ENCODE peak calls at places on chromosomes 7 and 10, in seven cellular contexts. I is dermis blood vessel endothelial cell; G is Peyer's patch; M is HTR-8/SVneo; N is dorsolateral prefrontal cortex; H is COR-L47; R is activated T-cell treated with anti-CD3 and anti-CD28 coated beads, Interleukin-2, amount 50 U/mL, for 48 hours. A is an unnamed sample.

GRCh38 chr7:16299853-16300252 is 121.5 kb downstream of the CRPPA start:
- DNase-seq in I (no peak), G (no peak), M (no peak), N (no peak), H (no peak), R (no peak), A (no peak)

GRCh38 chr7:70595741-70596574 is 536.0 kb upstream of the GALNT17 start:
- DNase-seq in I (no peak), G (no peak), M (no peak), N (peak; percentile 47), H (no peak), R (peak; percentile 31), A (peak; percentile 22)

GRCh38 chr10:51860257-51860656 is 160.9 kb upstream of the CSTF2T start:
- DNase-seq in I (no peak), G (no peak), M (no peak), N (no peak), H (no peak), R (no peak), A (no peak)

GRCh38 chr10:99523251-99523773 is 9.4 kb upstream of the NKX2-3 start:
- DNase-seq in I (no peak), G (no peak), M (no peak), N (no peak), H (no peak), R (no peak), A (no peak)

GRCh38 chr10:28082316-28082715 is 83.4 kb upstream of the ODAD2 start:
- DNase-seq in I (no peak), G (no peak), M (no peak), N (no peak), H (no peak), R (no peak), A (no peak)

GRCh38 chr7:143385891-143386781 is 5.0 kb downstream of the ZYX start:
- DNase-seq in I (peak; percentile 59), G (peak; percentile 65), M (no peak), N (no peak), H (no peak), R (peak; percentile 31), A (peak; percentile 55)

GRCh38 chr7:103962070-103962469 is 27.4 kb downstream of the RELN start:
- DNase-seq in I (no peak), G (no peak), M (no peak), N (no peak), H (no peak), R (no peak), A (no peak)

GRCh38 chr10:96439655-96440217 is 74.0 kb downstream of the TLL2 start:
- DNase-seq in I (no peak), G (no peak), M (no peak), N (no peak), H (no peak), R (no peak), A (no peak)

GRCh38 chr7:138338361-138338760 is 121.7 kb upstream of the TRIM24 start:
- DNase-seq in I (peak; percentile 89), G (no peak), M (no peak), N (no peak), H (peak; percentile 97), R (no peak), A (no peak)

GRCh38 chr7:70460066-70460465 is 671.9 kb upstream of the GALNT17 start:
- DNase-seq in I (no peak), G (no peak), M (no peak), N (no peak), H (no peak), R (no peak), A (no peak)

GRCh38 chr10:94349327-94349726 is 13.4 kb downstream of the NOC3L start:
- DNase-seq in I (no peak), G (no peak), M (peak; percentile 9), N (no peak), H (no peak), R (no peak), A (no peak)

GRCh38 chr7:77328669-77329068 is 87.5 kb downstream of the GSAP start:
- DNase-seq in I (peak; percentile 46), G (no peak), M (no peak), N (no peak), H (no peak), R (no peak), A (no peak)

GRCh38 chr10:110376021-110376773 is 71.5 kb upstream of the SMNDC1 start:
- DNase-seq in I (peak; percentile 52), G (no peak), M (no peak), N (no peak), H (no peak), R (no peak), A (no peak)

GRCh38 chr7:146652176-146652575 is 535.6 kb downstream of the CNTNAP2 start:
- DNase-seq in I (no peak), G (no peak), M (no peak), N (no peak), H (no peak), R (no peak), A (no peak)

GRCh38 chr10:124279882-124280281 is 138.8 kb downstream of the OAT start:
- DNase-seq in I (no peak), G (no peak), M (no peak), N (peak; percentile 11), H (no peak), R (no peak), A (no peak)

GRCh38 chr7:134174797-134175261 is 47.7 kb downstream of the LRGUK start:
- DNase-seq in I (peak; percentile 83), G (no peak), M (peak; percentile 24), N (no peak), H (no peak), R (no peak), A (peak; percentile 25)

GRCh38 chr10:16950686-16951681 is 133.8 kb upstream of the RSU1 start:
- DNase-seq in I (peak; percentile 85), G (no peak), M (peak; percentile 21), N (no peak), H (no peak), R (no peak), A (no peak)

GRCh38 chr10:75452997-75453396 is 21.6 kb downstream of the LRMDA start:
- DNase-seq in I (no peak), G (no peak), M (no peak), N (no peak), H (no peak), R (no peak), A (no peak)

GRCh38 chr7:117960351-117960750 is 87.1 kb upstream of the CTTNBP2 start:
- DNase-seq in I (no peak), G (no peak), M (no peak), N (no peak), H (no peak), R (no peak), A (no peak)

GRCh38 chr7:40802497-40802896 is 667.7 kb downstream of the SUGCT start:
- DNase-seq in I (no peak), G (no peak), M (no peak), N (no peak), H (no peak), R (no peak), A (no peak)

GRCh38 chr10:88158506-88159123 is 295.2 kb downstream of the PTEN start:
- DNase-seq in I (no peak), G (no peak), M (no peak), N (no peak), H (no peak), R (no peak), A (no peak)

GRCh38 chr10:85604136-85604725 is 762.4 kb downstream of the GRID1 start:
- DNase-seq in I (no peak), G (no peak), M (no peak), N (no peak), H (no peak), R (no peak), A (no peak)

GRCh38 chr10:133393401-133394063 is 425 bp upstream of the MTG1 start:
- DNase-seq in I (no peak), G (no peak), M (no peak), N (peak; percentile 43), H (no peak), R (peak; percentile 21), A (no peak)

GRCh38 chr10:71476249-71477011 is 79.7 kb downstream of the CDH23 start:
- DNase-seq in I (no peak), G (no peak), M (no peak), N (no peak), H (no peak), R (no peak), A (no peak)

GRCh38 chr7:43491984-43492383 is 90.9 kb upstream of the STK17A start:
- DNase-seq in I (peak; percentile 14), G (no peak), M (no peak), N (no peak), H (no peak), R (no peak), A (no peak)

GRCh38 chr7:50492770-50493519 is 42.8 kb upstream of the FIGNL1 start:
- DNase-seq in I (no peak), G (no peak), M (no peak), N (no peak), H (no peak), R (no peak), A (peak; percentile 14)

GRCh38 chr7:157644946-157645345 is 308.1 kb downstream of the DNAJB6 start:
- DNase-seq in I (no peak), G (no peak), M (no peak), N (no peak), H (no peak), R (no peak), A (no peak)

GRCh38 chr7:18638594-18639452 is 143.3 kb downstream of the HDAC9 start:
- DNase-seq in I (no peak), G (no peak), M (peak; percentile 8), N (no peak), H (no peak), R (no peak), A (no peak)

GRCh38 chr7:151682831-151683614 is 163.3 kb upstream of the RHEB start:
- DNase-seq in I (no peak), G (no peak), M (no peak), N (peak; percentile 57), H (no peak), R (no peak), A (no peak)

GRCh38 chr7:55556031-55556430 is 16.3 kb downstream of the VOPP1 start:
- DNase-seq in I (no peak), G (peak; percentile 49), M (no peak), N (no peak), H (no peak), R (peak; percentile 7), A (no peak)

GRCh38 chr7:74240482-74240881 is 13.7 kb downstream of the RFC2 start:
- DNase-seq in I (no peak), G (no peak), M (no peak), N (no peak), H (no peak), R (no peak), A (no peak)

GRCh38 chr7:88104732-88105131 is 115.1 kb downstream of the SRI start:
- DNase-seq in I (peak; percentile 92), G (no peak), M (no peak), N (no peak), H (no peak), R (no peak), A (no peak)

GRCh38 chr10:42551582-42552187 is 86.7 kb downstream of the ZNF33B start:
- DNase-seq in I (no peak), G (no peak), M (peak; percentile 8), N (no peak), H (no peak), R (no peak), A (no peak)

GRCh38 chr7:130277763-130278643 is 11.3 kb downstream of the CPA2 start:
- DNase-seq in I (peak; percentile 61), G (no peak), M (no peak), N (peak; percentile 65), H (peak; percentile 27), R (no peak), A (no peak)

GRCh38 chr7:36639826-36640225 is 84.5 kb downstream of the AOAH start:
- DNase-seq in I (no peak), G (peak; percentile 65), M (no peak), N (no peak), H (no peak), R (no peak), A (peak; percentile 85)